ENCODE peak calls at places on chromosomes 16 and 17, in six cellular contexts. P, A, K, U, F and G are unnamed samples.

GRCh38 chr16:50697881-50698767 is 4.7 kb downstream of the NOD2 start:
- DNase-seq in P (no peak), A (peak), K (no peak), U (peak), F (peak), G (no peak)

GRCh38 chr17:27466748-27467375 is 10.6 kb downstream of the KSR1 start:
- DNase-seq in P (no peak), A (peak), K (no peak), U (no peak), F (peak), G (no peak)

GRCh38 chr17:10797848-10798328 is 6.0 kb downstream of the TMEM238L start:
- DNase-seq in P (no peak), A (no peak), K (no peak), U (no peak), F (no peak), G (no peak)

GRCh38 chr17:50445730-50446305 is 19.8 kb downstream of the ACSF2 start:
- DNase-seq in P (no peak), A (no peak), K (no peak), U (no peak), F (no peak), G (no peak)

GRCh38 chr17:45226620-45227019 is 4.9 kb downstream of the FMNL1 start:
- DNase-seq in P (no peak), A (no peak), K (no peak), U (no peak), F (no peak), G (no peak)

GRCh38 chr16:57720142-57720575 is 15.4 kb upstream of the KATNB1 start:
- DNase-seq in P (no peak), A (peak), K (no peak), U (peak), F (peak), G (no peak)

GRCh38 chr17:31398381-31399275 is 7.2 kb downstream of the RAB11FIP4 start:
- DNase-seq in P (no peak), A (no peak), K (no peak), U (no peak), F (no peak), G (no peak)

GRCh38 chr16:61820398-61820797 is 215.8 kb downstream of the CDH8 start:
- DNase-seq in P (no peak), A (no peak), K (no peak), U (peak), F (no peak), G (no peak)

GRCh38 chr16:87046235-87046634 is 271.0 kb downstream of the C16orf95 start:
- DNase-seq in P (no peak), A (no peak), K (no peak), U (no peak), F (no peak), G (no peak)

GRCh38 chr17:79562806-79563141 is 48.1 kb downstream of the RBFOX3 start:
- DNase-seq in P (no peak), A (no peak), K (no peak), U (no peak), F (no peak), G (no peak)

GRCh38 chr16:15907863-15908478 is 19.6 kb upstream of the CEP20 start:
- DNase-seq in P (no peak), A (peak), K (peak), U (peak), F (peak), G (peak)

GRCh38 chr16:55120408-55120807 is 189.7 kb downstream of the IRX5 start:
- DNase-seq in P (no peak), A (no peak), K (no peak), U (no peak), F (no peak), G (no peak)

GRCh38 chr17:78680436-78680835 is 101.6 kb downstream of the CYTH1 start:
- DNase-seq in P (no peak), A (no peak), K (no peak), U (no peak), F (no peak), G (no peak)

GRCh38 chr17:6894206-6894528 is 62.6 kb upstream of the TEKT1 start:
- DNase-seq in P (no peak), A (no peak), K (no peak), U (no peak), F (no peak), G (no peak)

GRCh38 chr16:24013733-24014645 is 178.2 kb downstream of the PRKCB start:
- DNase-seq in P (no peak), A (peak), K (no peak), U (no peak), F (peak), G (no peak)

GRCh38 chr17:82250868-82251500 is 22.1 kb downstream of the SLC16A3 start:
- DNase-seq in P (no peak), A (no peak), K (no peak), U (no peak), F (no peak), G (no peak)

GRCh38 chr16:55663770-55664677 is 8.2 kb downstream of the SLC6A2 start:
- DNase-seq in P (no peak), A (no peak), K (peak), U (peak), F (no peak), G (no peak)

GRCh38 chr16:62638964-62639861 is 603.0 kb upstream of the CDH8 start:
- DNase-seq in P (no peak), A (no peak), K (no peak), U (no peak), F (no peak), G (no peak)

GRCh38 chr16:53152321-53152720 is 97.5 kb downstream of the CHD9 start:
- DNase-seq in P (no peak), A (no peak), K (no peak), U (no peak), F (no peak), G (no peak)

GRCh38 chr16:69476920-69477418 is 52.5 kb downstream of the CYB5B start:
- DNase-seq in P (no peak), A (no peak), K (peak), U (peak), F (no peak), G (no peak)

GRCh38 chr17:13920413-13920812 is 148.9 kb upstream of the COX10 start:
- DNase-seq in P (no peak), A (no peak), K (no peak), U (no peak), F (no peak), G (no peak)

GRCh38 chr16:88658714-88659113 is 4.2 kb downstream of the MVD start:
- DNase-seq in P (no peak), A (no peak), K (no peak), U (no peak), F (no peak), G (no peak)

GRCh38 chr17:57892146-57892819 is 42.4 kb upstream of the MRPS23 start:
- DNase-seq in P (peak), A (peak), K (peak), U (peak), F (peak), G (no peak)

GRCh38 chr16:82236875-82237274 is 66.9 kb upstream of the MPHOSPH6 start:
- DNase-seq in P (no peak), A (no peak), K (no peak), U (no peak), F (no peak), G (no peak)

GRCh38 chr17:75047398-75048098 is 523 bp downstream of the KCTD2 start:
- DNase-seq in P (no peak), A (no peak), K (no peak), U (peak), F (peak), G (no peak)